ENCODE peak calls at places on chromosomes 7 and 10, in ten cellular contexts. N, Z, M, E, V, T, K, G, I and J are unnamed samples.

GRCh38 chr10:95290801-95291633 is at the start of gene PDLIM1:
- DNase-seq in N (no peak), Z (no peak), M (peak; percentile 73), E (peak; percentile 80), V (peak; percentile 38), T (peak; percentile 93), K (no peak), G (peak; percentile 57), I (no peak), J (no peak)

GRCh38 chr7:13602036-13602435 is 387.4 kb downstream of the ETV1 start:
- DNase-seq in N (no peak), Z (no peak), M (no peak), E (no peak), V (no peak), T (no peak), K (no peak), G (no peak), I (no peak), J (no peak)

GRCh38 chr7:51040777-51041176 is 258.1 kb upstream of the GRB10 start:
- DNase-seq in N (no peak), Z (no peak), M (no peak), E (no peak), V (no peak), T (no peak), K (peak; percentile 69), G (peak; percentile 79), I (no peak), J (peak; percentile 57)

GRCh38 chr7:102264367-102264891 is 22.2 kb upstream of the SH2B2 start:
- DNase-seq in N (no peak), Z (no peak), M (no peak), E (no peak), V (peak; percentile 76), T (peak; percentile 74), K (no peak), G (no peak), I (no peak), J (peak; percentile 17)

GRCh38 chr7:155392726-155393570 is 65.0 kb upstream of the EN2 start:
- DNase-seq in N (no peak), Z (no peak), M (no peak), E (no peak), V (no peak), T (no peak), K (no peak), G (no peak), I (no peak), J (no peak)

GRCh38 chr7:691361-692045 is 35.0 kb upstream of the DNAAF5 start:
- DNase-seq in N (no peak), Z (no peak), M (no peak), E (no peak), V (no peak), T (no peak), K (no peak), G (no peak), I (no peak), J (no peak)

GRCh38 chr10:112768121-112768520 is 181.9 kb upstream of the TCF7L2 start:
- DNase-seq in N (no peak), Z (no peak), M (no peak), E (no peak), V (no peak), T (no peak), K (no peak), G (no peak), I (no peak), J (no peak)

GRCh38 chr7:33485746-33486491 is 356.6 kb downstream of the BBS9 start:
- DNase-seq in N (no peak), Z (no peak), M (peak; percentile 10), E (no peak), V (no peak), T (no peak), K (no peak), G (no peak), I (no peak), J (no peak)

GRCh38 chr7:156257904-156258303 is 382.7 kb upstream of the RNF32 start:
- DNase-seq in N (no peak), Z (no peak), M (no peak), E (no peak), V (peak; percentile 7), T (no peak), K (no peak), G (no peak), I (no peak), J (no peak)

GRCh38 chr10:102473445-102474331 is 22.3 kb upstream of the C10orf95 start:
- DNase-seq in N (no peak), Z (no peak), M (no peak), E (no peak), V (no peak), T (no peak), K (no peak), G (no peak), I (no peak), J (no peak)

GRCh38 chr7:124937076-124937475 is 7.5 kb upstream of the POT1 start:
- DNase-seq in N (no peak), Z (no peak), M (no peak), E (no peak), V (no peak), T (no peak), K (no peak), G (no peak), I (no peak), J (no peak)

GRCh38 chr7:70156052-70156451 is 557.8 kb downstream of the AUTS2 start:
- DNase-seq in N (no peak), Z (no peak), M (no peak), E (no peak), V (no peak), T (no peak), K (no peak), G (no peak), I (no peak), J (no peak)

GRCh38 chr7:42877852-42878251 is 34.0 kb downstream of the C7orf25 start:
- DNase-seq in N (no peak), Z (no peak), M (no peak), E (no peak), V (peak; percentile 77), T (no peak), K (no peak), G (no peak), I (no peak), J (no peak)

GRCh38 chr7:136998495-136998894 is 130.0 kb downstream of the CHRM2 start:
- DNase-seq in N (no peak), Z (no peak), M (peak; percentile 31), E (no peak), V (no peak), T (no peak), K (no peak), G (peak; percentile 27), I (no peak), J (no peak)

GRCh38 chr7:134593530-134594392 is 44.9 kb downstream of the AKR1B15 start:
- DNase-seq in N (peak; percentile 92), Z (no peak), M (peak; percentile 87), E (peak; percentile 44), V (no peak), T (no peak), K (peak; percentile 75), G (peak; percentile 86), I (no peak), J (peak; percentile 44)

GRCh38 chr10:4144802-4145201 is 359.8 kb upstream of the KLF6 start:
- DNase-seq in N (no peak), Z (no peak), M (no peak), E (no peak), V (no peak), T (no peak), K (no peak), G (peak; percentile 26), I (no peak), J (no peak)

GRCh38 chr7:130281227-130281626 is 11.7 kb upstream of the CPA4 start:
- DNase-seq in N (no peak), Z (no peak), M (no peak), E (no peak), V (no peak), T (no peak), K (peak; percentile 78), G (peak; percentile 82), I (no peak), J (no peak)

GRCh38 chr7:33509251-33509650 is 379.9 kb downstream of the BBS9 start:
- DNase-seq in N (no peak), Z (no peak), M (no peak), E (no peak), V (no peak), T (no peak), K (no peak), G (no peak), I (no peak), J (no peak)

GRCh38 chr10:22853906-22854447 is 73.9 kb upstream of the ARMC3 start:
- DNase-seq in N (no peak), Z (no peak), M (no peak), E (no peak), V (no peak), T (no peak), K (peak; percentile 20), G (peak; percentile 47), I (no peak), J (no peak)

GRCh38 chr7:106111671-106112117 is 418 bp downstream of the SYPL1 start:
- DNase-seq in N (peak; percentile 57), Z (peak; percentile 25), M (peak; percentile 73), E (peak; percentile 83), V (peak; percentile 66), T (no peak), K (no peak), G (peak; percentile 65), I (no peak), J (no peak)

GRCh38 chr7:121515651-121516401 is 119.7 kb upstream of the FAM3C start:
- DNase-seq in N (peak; percentile 44), Z (no peak), M (no peak), E (no peak), V (no peak), T (no peak), K (no peak), G (no peak), I (no peak), J (no peak)